ENCODE peak calls at places on chromosomes 12 and 14, in eight cellular contexts. D, L, Y, G, W, Q, R and F are unnamed samples.

GRCh38 chr14:102775855-102776760 is 1.1 kb upstream of the TRAF3 start:
- DNase-seq in Q (peak), Y (peak), W (peak), R (peak), L (no peak), G (no peak), D (peak), F (no peak)

GRCh38 chr12:96773031-96773430 is 134.0 kb upstream of the NEDD1 start:
- DNase-seq in Y (no peak), G (no peak), D (no peak), W (no peak), L (no peak), R (no peak), Q (no peak), F (no peak)

GRCh38 chr12:38886064-38886463 is 19.3 kb downstream of the CPNE8 start:
- DNase-seq in Q (no peak), R (no peak), D (peak), G (no peak), L (no peak), Y (no peak), W (peak), F (peak)

GRCh38 chr14:77760381-77761204 is at the start of gene SNW1:
- DNase-seq in W (peak), Y (peak), R (peak), L (peak), G (peak), Q (peak), D (peak), F (no peak)

GRCh38 chr12:6346235-6346832 is 4.5 kb upstream of the TNFRSF1A start:
- DNase-seq in Y (peak), G (no peak), W (no peak), R (no peak), L (no peak), D (no peak), Q (no peak), F (no peak)

GRCh38 chr14:67457782-67458181 is 30.7 kb downstream of the TMEM229B start:
- DNase-seq in G (no peak), Q (no peak), R (no peak), D (no peak), W (no peak), L (no peak), Y (peak), F (peak)

GRCh38 chr12:124391340-124392261 is 96.7 kb downstream of the RFLNA start:
- DNase-seq in Q (peak), Y (no peak), W (no peak), G (no peak), L (peak), R (peak), D (no peak), F (no peak)

GRCh38 chr14:94372021-94372605 is 16.3 kb downstream of the SERPINA1 start:
- DNase-seq in G (no peak), D (no peak), L (no peak), R (no peak), W (no peak), Y (peak), Q (no peak), F (no peak)

GRCh38 chr12:51846911-51847829 is 1.3 kb downstream of the FIGNL2 start:
- DNase-seq in G (no peak), D (peak), Q (peak), Y (peak), W (no peak), R (peak), L (peak), F (no peak)

GRCh38 chr12:99706736-99707473 is 59.4 kb downstream of the GARIN6 start:
- DNase-seq in W (peak), L (no peak), Y (no peak), Q (no peak), D (no peak), R (no peak), G (no peak), F (no peak)

GRCh38 chr12:93215290-93215678 is 162.4 kb upstream of the NUDT4 start:
- DNase-seq in R (no peak), D (no peak), L (no peak), Q (no peak), G (no peak), W (no peak), Y (no peak), F (no peak)

GRCh38 chr14:103552811-103553210 is 9.6 kb downstream of the BAG5 start:
- DNase-seq in Y (no peak), Q (no peak), D (no peak), G (no peak), R (no peak), W (no peak), L (no peak), F (no peak)

GRCh38 chr14:101008196-101008595 is 104.7 kb upstream of the RTL1 start:
- DNase-seq in Q (no peak), W (no peak), R (peak), D (peak), L (no peak), G (no peak), Y (peak), F (no peak)

GRCh38 chr12:43453761-43454160 is 98.2 kb downstream of the ADAMTS20 start:
- DNase-seq in R (no peak), Y (no peak), D (no peak), G (no peak), Q (no peak), L (no peak), W (no peak), F (no peak)

GRCh38 chr14:104341532-104342434 is 203.4 kb downstream of the KIF26A start:
- DNase-seq in D (peak), G (no peak), R (no peak), W (no peak), L (no peak), Q (peak), Y (peak), F (peak)

GRCh38 chr12:120388711-120389431 is 19.9 kb upstream of the MSI1 start:
- DNase-seq in Q (no peak), Y (peak), G (no peak), L (no peak), R (no peak), W (no peak), D (no peak), F (no peak)

GRCh38 chr14:96189288-96189711 is 15.3 kb upstream of the BDKRB2 start:
- DNase-seq in W (no peak), G (no peak), R (no peak), Y (no peak), D (no peak), L (no peak), Q (no peak), F (no peak)

GRCh38 chr12:67034110-67034879 is 234.9 kb upstream of the CAND1 start:
- DNase-seq in Y (no peak), Q (no peak), G (no peak), L (no peak), R (no peak), W (peak), D (no peak), F (no peak)

GRCh38 chr12:59595557-59596231 is at the start of gene SLC16A7:
- DNase-seq in G (peak), R (peak), L (peak), W (peak), D (peak), Y (peak), Q (peak), F (peak)

GRCh38 chr12:124824195-124824594 is 39.5 kb downstream of the SCARB1 start:
- DNase-seq in Y (peak), Q (peak), R (no peak), W (no peak), L (no peak), G (no peak), D (no peak), F (no peak)

GRCh38 chr12:124673881-124674617 is 106.6 kb upstream of the NCOR2 start:
- DNase-seq in Y (no peak), R (no peak), W (no peak), L (no peak), G (no peak), Q (no peak), D (no peak), F (no peak)

GRCh38 chr12:116434155-116435065 is 124.8 kb upstream of the MAP1LC3B2 start:
- DNase-seq in Q (peak), G (no peak), Y (peak), R (no peak), L (peak), D (peak), W (peak), F (no peak)

GRCh38 chr12:321606-322326 is 59.1 kb upstream of the SLC6A13 start:
- DNase-seq in Q (peak), G (no peak), Y (no peak), D (peak), W (peak), R (no peak), L (no peak), F (no peak)
- TF ChIP-seq CTCF in Q (no peak), G (no peak), Y (peak), D (peak), W (no peak), R (no peak), L (no peak), F (peak)

GRCh38 chr14:74905595-74906142 is 17.4 kb downstream of the RPS6KL1 start:
- DNase-seq in Y (peak), D (peak), R (peak), Q (peak), W (peak), G (peak), L (peak), F (no peak)
- TF ChIP-seq CTCF in Y (peak), D (peak), R (peak), Q (peak), W (peak), G (peak), L (peak), F (peak)

GRCh38 chr12:62813031-62813829 is 121.7 kb downstream of the PPM1H start:
- DNase-seq in W (peak), R (peak), G (no peak), L (peak), D (peak), Y (peak), Q (peak), F (no peak)
- TF ChIP-seq CTCF in W (peak), R (peak), G (peak), L (no peak), D (peak), Y (peak), Q (peak), F (no peak)

GRCh38 chr14:93184391-93185332 is at the start of the genes LYSET and MOAP1:
- DNase-seq in W (peak), D (peak), L (peak), G (peak), R (peak), Y (peak), Q (peak), F (peak)
- TF ChIP-seq CTCF in W (no peak), D (no peak), L (peak), G (peak), R (peak), Y (peak), Q (no peak), F (peak)